ENCODE peak calls at places on chromosome 14, in five cellular contexts. One of them, this sample, is unnamed.

GRCh38 chr14:64800000-64800399 is 79.7 kb downstream of the SPTB start:
- DNase-seq in stimulated activated CD8-positive, alpha-beta memory T cell treated with anti-CD3 and anti-CD28 coated beads, Interleukin-7, amount 100 ng/mL, for 1 hour: no peak
- DNase-seq in GM03348: peak
- DNase-seq in neuronal stem cell: no peak
- DNase-seq in hippocampal formation: no peak
- DNase-seq in this sample: peak

GRCh38 chr14:68782091-68782981 is 10.5 kb downstream of the ZFP36L1 start:
- DNase-seq in hippocampal formation: no peak
- DNase-seq in neuronal stem cell: no peak
- DNase-seq in GM03348: no peak
- DNase-seq in stimulated activated CD8-positive, alpha-beta memory T cell treated with anti-CD3 and anti-CD28 coated beads, Interleukin-7, amount 100 ng/mL, for 1 hour: no peak
- DNase-seq in this sample: no peak

GRCh38 chr14:31560759-31561154 is 447 bp upstream of the NUBPL start:
- DNase-seq in GM03348: no peak
- DNase-seq in hippocampal formation: no peak
- DNase-seq in neuronal stem cell: no peak
- DNase-seq in stimulated activated CD8-positive, alpha-beta memory T cell treated with anti-CD3 and anti-CD28 coated beads, Interleukin-7, amount 100 ng/mL, for 1 hour: no peak
- DNase-seq in this sample: peak

GRCh38 chr14:24080888-24081738 is 9.8 kb downstream of the CPNE6 start:
- DNase-seq in stimulated activated CD8-positive, alpha-beta memory T cell treated with anti-CD3 and anti-CD28 coated beads, Interleukin-7, amount 100 ng/mL, for 1 hour: peak
- DNase-seq in GM03348: peak
- DNase-seq in neuronal stem cell: no peak
- DNase-seq in hippocampal formation: peak
- DNase-seq in this sample: peak

GRCh38 chr14:49478784-49479183 is 107.4 kb downstream of the RPS29 start:
- DNase-seq in hippocampal formation: no peak
- DNase-seq in GM03348: no peak
- DNase-seq in neuronal stem cell: no peak
- DNase-seq in stimulated activated CD8-positive, alpha-beta memory T cell treated with anti-CD3 and anti-CD28 coated beads, Interleukin-7, amount 100 ng/mL, for 1 hour: no peak
- DNase-seq in this sample: no peak

GRCh38 chr14:101064121-101064661 is 160.7 kb upstream of the RTL1 start:
- DNase-seq in GM03348: no peak
- DNase-seq in neuronal stem cell: no peak
- DNase-seq in stimulated activated CD8-positive, alpha-beta memory T cell treated with anti-CD3 and anti-CD28 coated beads, Interleukin-7, amount 100 ng/mL, for 1 hour: no peak
- DNase-seq in hippocampal formation: no peak
- DNase-seq in this sample: no peak

GRCh38 chr14:44030963-44031362 is 476.1 kb downstream of the FSCB start:
- DNase-seq in GM03348: no peak
- DNase-seq in hippocampal formation: no peak
- DNase-seq in neuronal stem cell: peak
- DNase-seq in stimulated activated CD8-positive, alpha-beta memory T cell treated with anti-CD3 and anti-CD28 coated beads, Interleukin-7, amount 100 ng/mL, for 1 hour: no peak
- DNase-seq in this sample: peak

GRCh38 chr14:103629503-103630121 is 601 bp downstream of the KLC1 start:
- DNase-seq in neuronal stem cell: peak
- DNase-seq in stimulated activated CD8-positive, alpha-beta memory T cell treated with anti-CD3 and anti-CD28 coated beads, Interleukin-7, amount 100 ng/mL, for 1 hour: no peak
- DNase-seq in hippocampal formation: peak
- DNase-seq in GM03348: peak
- DNase-seq in this sample: peak

GRCh38 chr14:39318574-39318973 is 84.9 kb downstream of the MIA2 start:
- DNase-seq in stimulated activated CD8-positive, alpha-beta memory T cell treated with anti-CD3 and anti-CD28 coated beads, Interleukin-7, amount 100 ng/mL, for 1 hour: no peak
- DNase-seq in hippocampal formation: no peak
- DNase-seq in neuronal stem cell: no peak
- DNase-seq in GM03348: no peak
- DNase-seq in this sample: no peak

GRCh38 chr14:101965145-101965531 is 765 bp downstream of the DYNC1H1 start:
- DNase-seq in hippocampal formation: peak
- DNase-seq in stimulated activated CD8-positive, alpha-beta memory T cell treated with anti-CD3 and anti-CD28 coated beads, Interleukin-7, amount 100 ng/mL, for 1 hour: no peak
- DNase-seq in GM03348: peak
- DNase-seq in neuronal stem cell: peak
- DNase-seq in this sample: peak

GRCh38 chr14:76329951-76330350 is 46.0 kb upstream of the ESRRB start:
- DNase-seq in hippocampal formation: no peak
- DNase-seq in stimulated activated CD8-positive, alpha-beta memory T cell treated with anti-CD3 and anti-CD28 coated beads, Interleukin-7, amount 100 ng/mL, for 1 hour: no peak
- DNase-seq in neuronal stem cell: no peak
- DNase-seq in GM03348: no peak
- DNase-seq in this sample: no peak

GRCh38 chr14:93112891-93113677 is 2.6 kb downstream of the ITPK1 start:
- DNase-seq in GM03348: peak
- DNase-seq in hippocampal formation: peak
- DNase-seq in neuronal stem cell: peak
- DNase-seq in stimulated activated CD8-positive, alpha-beta memory T cell treated with anti-CD3 and anti-CD28 coated beads, Interleukin-7, amount 100 ng/mL, for 1 hour: peak
- DNase-seq in this sample: peak

GRCh38 chr14:24435998-24436354 is 6.2 kb downstream of the KHNYN start:
- DNase-seq in GM03348: no peak
- DNase-seq in neuronal stem cell: no peak
- DNase-seq in stimulated activated CD8-positive, alpha-beta memory T cell treated with anti-CD3 and anti-CD28 coated beads, Interleukin-7, amount 100 ng/mL, for 1 hour: no peak
- DNase-seq in hippocampal formation: no peak
- DNase-seq in this sample: no peak

GRCh38 chr14:24438198-24439095 is 4.1 kb downstream of the SDR39U1 start:
- DNase-seq in GM03348: no peak
- DNase-seq in hippocampal formation: no peak
- DNase-seq in neuronal stem cell: no peak
- DNase-seq in stimulated activated CD8-positive, alpha-beta memory T cell treated with anti-CD3 and anti-CD28 coated beads, Interleukin-7, amount 100 ng/mL, for 1 hour: no peak
- DNase-seq in this sample: no peak

GRCh38 chr14:55936691-55937090 is 181.5 kb upstream of the PELI2 start:
- DNase-seq in hippocampal formation: no peak
- DNase-seq in stimulated activated CD8-positive, alpha-beta memory T cell treated with anti-CD3 and anti-CD28 coated beads, Interleukin-7, amount 100 ng/mL, for 1 hour: no peak
- DNase-seq in GM03348: no peak
- DNase-seq in neuronal stem cell: no peak
- DNase-seq in this sample: no peak

GRCh38 chr14:99809376-99809775 is 16.2 kb downstream of the EML1 start:
- DNase-seq in hippocampal formation: peak
- DNase-seq in stimulated activated CD8-positive, alpha-beta memory T cell treated with anti-CD3 and anti-CD28 coated beads, Interleukin-7, amount 100 ng/mL, for 1 hour: no peak
- DNase-seq in neuronal stem cell: no peak
- DNase-seq in GM03348: peak
- DNase-seq in this sample: peak

GRCh38 chr14:25042362-25043299 is 7.3 kb downstream of the STXBP6 start:
- DNase-seq in neuronal stem cell: peak
- DNase-seq in hippocampal formation: peak
- DNase-seq in stimulated activated CD8-positive, alpha-beta memory T cell treated with anti-CD3 and anti-CD28 coated beads, Interleukin-7, amount 100 ng/mL, for 1 hour: no peak
- DNase-seq in GM03348: peak
- DNase-seq in this sample: peak

GRCh38 chr14:34593740-34594375 is 36.1 kb downstream of the SNX6 start:
- DNase-seq in GM03348: no peak
- DNase-seq in hippocampal formation: no peak
- DNase-seq in stimulated activated CD8-positive, alpha-beta memory T cell treated with anti-CD3 and anti-CD28 coated beads, Interleukin-7, amount 100 ng/mL, for 1 hour: no peak
- DNase-seq in neuronal stem cell: no peak
- DNase-seq in this sample: no peak

GRCh38 chr14:74140374-74140850 is 55.7 kb downstream of the LIN52 start:
- DNase-seq in neuronal stem cell: peak
- DNase-seq in hippocampal formation: no peak
- DNase-seq in GM03348: no peak
- DNase-seq in stimulated activated CD8-positive, alpha-beta memory T cell treated with anti-CD3 and anti-CD28 coated beads, Interleukin-7, amount 100 ng/mL, for 1 hour: no peak
- DNase-seq in this sample: peak

GRCh38 chr14:105867961-105868599 is 341.7 kb downstream of the TMEM121 start:
- DNase-seq in GM03348: no peak
- DNase-seq in stimulated activated CD8-positive, alpha-beta memory T cell treated with anti-CD3 and anti-CD28 coated beads, Interleukin-7, amount 100 ng/mL, for 1 hour: no peak
- DNase-seq in hippocampal formation: no peak
- DNase-seq in neuronal stem cell: no peak
- DNase-seq in this sample: no peak

GRCh38 chr14:24813089-24813815 is 179.3 kb upstream of the GZMB start:
- DNase-seq in neuronal stem cell: no peak
- DNase-seq in stimulated activated CD8-positive, alpha-beta memory T cell treated with anti-CD3 and anti-CD28 coated beads, Interleukin-7, amount 100 ng/mL, for 1 hour: no peak
- DNase-seq in GM03348: no peak
- DNase-seq in hippocampal formation: no peak
- DNase-seq in this sample: no peak

GRCh38 chr14:62322216-62322615 is 560.0 kb downstream of the SNAPC1 start:
- DNase-seq in hippocampal formation: no peak
- DNase-seq in GM03348: no peak
- DNase-seq in neuronal stem cell: no peak
- DNase-seq in stimulated activated CD8-positive, alpha-beta memory T cell treated with anti-CD3 and anti-CD28 coated beads, Interleukin-7, amount 100 ng/mL, for 1 hour: no peak
- DNase-seq in this sample: no peak

GRCh38 chr14:53151523-53151866 is 1.6 kb downstream of the DDHD1 start:
- DNase-seq in stimulated activated CD8-positive, alpha-beta memory T cell treated with anti-CD3 and anti-CD28 coated beads, Interleukin-7, amount 100 ng/mL, for 1 hour: no peak
- DNase-seq in hippocampal formation: no peak
- DNase-seq in GM03348: no peak
- DNase-seq in neuronal stem cell: no peak
- DNase-seq in this sample: peak

GRCh38 chr14:96772929-96773328 is 24.3 kb upstream of the VRK1 start:
- DNase-seq in hippocampal formation: no peak
- DNase-seq in stimulated activated CD8-positive, alpha-beta memory T cell treated with anti-CD3 and anti-CD28 coated beads, Interleukin-7, amount 100 ng/mL, for 1 hour: no peak
- DNase-seq in GM03348: no peak
- DNase-seq in neuronal stem cell: no peak
- DNase-seq in this sample: no peak

GRCh38 chr14:103444837-103445524 is 59.8 kb downstream of the MARK3 start:
- DNase-seq in hippocampal formation: no peak
- DNase-seq in stimulated activated CD8-positive, alpha-beta memory T cell treated with anti-CD3 and anti-CD28 coated beads, Interleukin-7, amount 100 ng/mL, for 1 hour: no peak
- DNase-seq in neuronal stem cell: no peak
- DNase-seq in GM03348: no peak
- DNase-seq in this sample: no peak

GRCh38 chr14:90758959-90759358 is 57.3 kb downstream of the TTC7B start:
- DNase-seq in GM03348: peak
- DNase-seq in neuronal stem cell: no peak
- DNase-seq in stimulated activated CD8-positive, alpha-beta memory T cell treated with anti-CD3 and anti-CD28 coated beads, Interleukin-7, amount 100 ng/mL, for 1 hour: no peak
- DNase-seq in hippocampal formation: peak
- DNase-seq in this sample: peak

GRCh38 chr14:85764809-85765208 is 234.9 kb downstream of the FLRT2 start:
- DNase-seq in stimulated activated CD8-positive, alpha-beta memory T cell treated with anti-CD3 and anti-CD28 coated beads, Interleukin-7, amount 100 ng/mL, for 1 hour: no peak
- DNase-seq in hippocampal formation: no peak
- DNase-seq in GM03348: no peak
- DNase-seq in neuronal stem cell: no peak
- DNase-seq in this sample: peak

This sample was measured in cardiac muscle cell.